ENCODE peak calls at places on chromosomes 7 and 10, in five cellular contexts. F is NCI-H510A; E is kidney tubule cell; A is activated CD4-positive, alpha-beta T cell treated with anti-CD3 and anti-CD28 coated beads for 4 hours; V is SW 1271. Q is an unnamed sample.

GRCh38 chr10:90484518-90484917 is 373.3 kb downstream of the HTR7 start:
- DNase-seq in V (no peak), E (no peak), A (no peak), F (no peak), Q (no peak)

GRCh38 chr7:150941983-150942590 is 36.0 kb downstream of the KCNH2 start:
- DNase-seq in V (no peak), A (peak), E (peak), F (peak), Q (no peak)

GRCh38 chr7:130144632-130145171 is 60.5 kb downstream of the TMEM209 start:
- DNase-seq in A (no peak), V (no peak), F (no peak), E (peak), Q (no peak)

GRCh38 chr7:3270362-3270761 is 30.7 kb upstream of the SDK1 start:
- DNase-seq in V (no peak), E (no peak), A (no peak), F (no peak), Q (no peak)

GRCh38 chr10:55374060-55374459 is 573.0 kb upstream of the PCDH15 start:
- DNase-seq in V (no peak), A (no peak), F (no peak), E (no peak), Q (no peak)

GRCh38 chr10:104139221-104139620 is 17.2 kb downstream of the SFR1 start:
- DNase-seq in E (no peak), F (no peak), A (no peak), V (no peak), Q (no peak)

GRCh38 chr10:20207700-20208099 is 391.5 kb downstream of the PLXDC2 start:
- DNase-seq in V (no peak), E (no peak), A (no peak), F (no peak), Q (no peak)

GRCh38 chr10:33947563-33947962 is 613.1 kb upstream of the NRP1 start:
- DNase-seq in F (no peak), V (no peak), E (no peak), A (no peak), Q (no peak)

GRCh38 chr7:44073664-44074348 is 8.4 kb upstream of the PGAM2 start:
- DNase-seq in E (peak), V (no peak), A (no peak), F (no peak), Q (no peak)

GRCh38 chr10:26706936-26707335 is 9.4 kb downstream of the PDSS1 start:
- DNase-seq in E (no peak), A (no peak), V (no peak), F (no peak), Q (no peak)

GRCh38 chr10:1137499-1138163 is 81.4 kb downstream of the WDR37 start:
- DNase-seq in F (no peak), V (no peak), E (no peak), A (no peak), Q (no peak)

GRCh38 chr10:76297787-76298281 is 866.4 kb downstream of the LRMDA start:
- DNase-seq in V (no peak), A (no peak), E (peak), F (peak), Q (no peak)

GRCh38 chr7:127652333-127653248 is 597 bp downstream of the SND1 start:
- DNase-seq in V (no peak), E (peak), A (no peak), F (no peak), Q (peak)

GRCh38 chr7:129636641-129637040 is 25.1 kb downstream of the NRF1 start:
- DNase-seq in V (no peak), F (no peak), E (no peak), A (no peak), Q (no peak)

GRCh38 chr10:60517805-60518204 is 128.1 kb upstream of the ANK3 start:
- DNase-seq in A (no peak), E (peak), V (no peak), F (no peak), Q (no peak)

GRCh38 chr7:118777308-118777707 is 552.8 kb downstream of the ANKRD7 start:
- DNase-seq in A (no peak), E (no peak), V (no peak), F (no peak), Q (no peak)

GRCh38 chr7:14457567-14458453 is 444.7 kb downstream of the DGKB start:
- DNase-seq in A (peak), F (peak), E (peak), V (peak), Q (peak)

GRCh38 chr10:7666253-7667023 is at the start of gene ITIH5:
- DNase-seq in F (no peak), A (no peak), E (no peak), V (no peak), Q (no peak)

GRCh38 chr10:88974446-88975376 is 15.9 kb upstream of the FAS start:
- DNase-seq in E (peak), A (no peak), F (no peak), V (no peak), Q (no peak)

GRCh38 chr7:3995187-3995586 is 686.9 kb upstream of the FOXK1 start:
- DNase-seq in F (no peak), V (no peak), A (no peak), E (no peak), Q (peak)

GRCh38 chr10:31457858-31458257 is 138.8 kb downstream of the ZEB1 start:
- DNase-seq in E (peak), F (no peak), V (no peak), A (no peak), Q (no peak)

GRCh38 chr7:159147246-159147645 is 2.6 kb upstream of the VIPR2 start:
- DNase-seq in F (no peak), E (no peak), A (no peak), V (no peak), Q (no peak)

GRCh38 chr7:8923164-8923806 is 489.9 kb downstream of the NXPH1 start:
- DNase-seq in V (no peak), A (no peak), E (no peak), F (no peak), Q (no peak)

GRCh38 chr10:114255227-114255626 is 16.2 kb downstream of the VWA2 start:
- DNase-seq in E (no peak), V (no peak), F (no peak), A (no peak), Q (peak)

GRCh38 chr7:74475243-74475986 is 21.7 kb downstream of the GTF2IRD1 start:
- DNase-seq in E (peak), A (no peak), F (peak), V (no peak), Q (no peak)

GRCh38 chr7:38584443-38585210 is 46.5 kb downstream of the AMPH start:
- DNase-seq in V (no peak), F (no peak), E (peak), A (no peak), Q (no peak)

GRCh38 chr7:116198748-116199410 is 11.5 kb upstream of the TES start:
- DNase-seq in F (no peak), V (no peak), E (no peak), A (no peak), Q (no peak)

GRCh38 chr7:183496-183895 is 8.9 kb upstream of the FAM20C start:
- DNase-seq in V (no peak), F (no peak), A (no peak), E (no peak), Q (no peak)